ENCODE peak calls at places on chromosomes 2 and 18, in four cellular contexts. One of them, this sample, is unnamed. For H3K27me3 and H3K9me3, the result is how much of the 10 kb centered on the place peaks cover.

GRCh38 chr2:120287183-120288015 is 34.7 kb downstream of the RALB start:
- DNase-seq in transverse colon: no peak
- DNase-seq in gastrocnemius medialis: no peak
- DNase-seq in HepG2: no peak
- DNase-seq in this sample: no peak

GRCh38 chr2:190359896-190360376 is 16.5 kb downstream of the INPP1 start:
- DNase-seq in transverse colon: peak
- DNase-seq in gastrocnemius medialis: peak
- DNase-seq in HepG2: peak
- DNase-seq in this sample: peak

GRCh38 chr18:13915973-13916372 is 637 bp upstream of the MC2R start:
- DNase-seq in transverse colon: no peak
- DNase-seq in gastrocnemius medialis: no peak
- DNase-seq in HepG2: peak
- DNase-seq in this sample: no peak

GRCh38 chr2:4938246-4938645 is 753.9 kb upstream of the SOX11 start:
- DNase-seq in transverse colon: no peak
- DNase-seq in gastrocnemius medialis: no peak
- DNase-seq in HepG2: no peak
- DNase-seq in this sample: no peak

GRCh38 chr2:177332041-177332991 is 60.3 kb upstream of the AGPS start:
- DNase-seq in transverse colon: peak
- DNase-seq in gastrocnemius medialis: peak
- DNase-seq in HepG2: peak
- DNase-seq in this sample: peak

GRCh38 chr18:77977331-77977730 is 727.7 kb downstream of the GALR1 start:
- DNase-seq in transverse colon: no peak
- DNase-seq in gastrocnemius medialis: no peak
- DNase-seq in HepG2: no peak
- DNase-seq in this sample: no peak

GRCh38 chr2:220044383-220044782 is 417.0 kb downstream of the SLC4A3 start:
- DNase-seq in transverse colon: no peak
- DNase-seq in gastrocnemius medialis: no peak
- DNase-seq in HepG2: no peak
- DNase-seq in this sample: no peak

GRCh38 chr18:31679133-31679731 is 5.1 kb downstream of the B4GALT6 start:
- DNase-seq in transverse colon: no peak
- DNase-seq in gastrocnemius medialis: no peak
- DNase-seq in HepG2: no peak
- DNase-seq in this sample: no peak

GRCh38 chr2:99862566-99862965 is 279.8 kb downstream of the AFF3 start:
- DNase-seq in transverse colon: no peak
- DNase-seq in gastrocnemius medialis: no peak
- DNase-seq in HepG2: no peak
- DNase-seq in this sample: no peak

GRCh38 chr2:240925576-240926515 is 19.7 kb downstream of the CROCC2 start:
- DNase-seq in transverse colon: peak
- DNase-seq in gastrocnemius medialis: peak
- DNase-seq in HepG2: no peak
- DNase-seq in this sample: peak

GRCh38 chr2:60416221-60417008 is 137.0 kb downstream of the BCL11A start:
- DNase-seq in transverse colon: peak
- DNase-seq in gastrocnemius medialis: peak
- DNase-seq in HepG2: no peak
- DNase-seq in this sample: peak

GRCh38 chr2:53475320-53475719 is 292.3 kb upstream of the CHAC2 start:
- DNase-seq in transverse colon: no peak
- DNase-seq in gastrocnemius medialis: no peak
- DNase-seq in HepG2: no peak
- DNase-seq in this sample: no peak

GRCh38 chr2:7209776-7210555 is 292.8 kb downstream of the RNF144A start:
- DNase-seq in transverse colon: no peak
- DNase-seq in gastrocnemius medialis: no peak
- DNase-seq in HepG2: no peak
- DNase-seq in this sample: no peak

GRCh38 chr2:66437601-66438497 is 2.9 kb downstream of the MEIS1 start:
- DNase-seq in transverse colon: no peak
- DNase-seq in gastrocnemius medialis: no peak
- DNase-seq in HepG2: no peak
- DNase-seq in this sample: no peak
- H3K27me3 ChIP-seq in transverse colon: half or more
- H3K27me3 ChIP-seq in gastrocnemius medialis: under half
- H3K27me3 ChIP-seq in HepG2: under half
- H3K27me3 ChIP-seq in this sample: half or more

GRCh38 chr2:183153967-183154366 is 29.7 kb downstream of the NUP35 start:
- DNase-seq in transverse colon: no peak
- DNase-seq in gastrocnemius medialis: no peak
- DNase-seq in HepG2: no peak
- DNase-seq in this sample: no peak

GRCh38 chr2:183148967-183149366 is 24.7 kb downstream of the NUP35 start:
- DNase-seq in transverse colon: no peak
- DNase-seq in gastrocnemius medialis: no peak
- DNase-seq in HepG2: no peak
- DNase-seq in this sample: no peak

DNA sequence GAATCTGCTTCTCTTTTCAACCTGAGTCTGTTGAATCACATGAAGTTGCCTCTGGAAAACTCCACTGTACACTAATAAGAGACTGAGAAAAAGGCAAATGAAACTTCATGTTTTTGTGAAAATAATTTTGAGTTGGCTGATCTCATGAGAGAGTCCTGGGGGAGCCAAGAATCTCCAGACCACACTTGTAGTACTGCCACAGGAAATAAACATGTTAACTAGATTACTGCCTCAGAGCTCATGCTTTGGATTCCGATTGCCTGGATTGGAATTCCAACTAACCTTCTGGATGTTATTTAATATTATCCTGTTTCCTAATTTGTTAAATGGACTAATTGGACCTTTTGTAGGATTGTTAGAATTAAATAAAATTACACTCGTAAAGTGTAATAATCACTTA is 25.2 kb downstream of the NUP35 start:
- DNase-seq in transverse colon: no peak
- DNase-seq in gastrocnemius medialis: no peak
- DNase-seq in HepG2: no peak
- DNase-seq in this sample: no peak
- H3K9me3 ChIP-seq in transverse colon: under half
- H3K9me3 ChIP-seq in gastrocnemius medialis: under half
- H3K9me3 ChIP-seq in HepG2: under half
- H3K9me3 ChIP-seq in this sample: under half

GRCh38 chr18:27901424-27902226 is 275.3 kb downstream of the CDH2 start:
- DNase-seq in transverse colon: no peak
- DNase-seq in gastrocnemius medialis: no peak
- DNase-seq in HepG2: no peak
- DNase-seq in this sample: no peak
- TF ChIP-seq POLR2A in transverse colon: no peak
- TF ChIP-seq POLR2A in gastrocnemius medialis: no peak
- TF ChIP-seq POLR2A in HepG2: no peak
- TF ChIP-seq POLR2A in this sample: no peak

GRCh38 chr2:30763151-30763660 is 44.0 kb downstream of the CAPN13 start:
- DNase-seq in transverse colon: no peak
- DNase-seq in gastrocnemius medialis: no peak
- DNase-seq in HepG2: no peak
- DNase-seq in this sample: peak
- H3K27me3 ChIP-seq in transverse colon: under half
- H3K27me3 ChIP-seq in gastrocnemius medialis: under half
- H3K27me3 ChIP-seq in HepG2: under half
- H3K27me3 ChIP-seq in this sample: under half